ENCODE peak calls at places on chromosome 12, in five cellular contexts. P is GM23248, D is GM23338, A is PC-3, B is osteoblast. U is an unnamed sample. For H3K4me1, the result is how much of the 10 kb centered on the place peaks cover.

GRCh38 chr12:65923228-65923627 is 98.9 kb downstream of the HMGA2 start:
- DNase-seq in P (no peak), D (no peak), A (no peak), B (no peak), U (peak)

GRCh38 chr12:57241556-57242310 is 9.3 kb downstream of the STAC3 start:
- DNase-seq in P (peak), D (peak), A (no peak), B (peak), U (peak)

GRCh38 chr12:2287151-2287550 is 234.4 kb downstream of the CACNA1C start:
- DNase-seq in P (peak), D (no peak), A (no peak), B (no peak), U (no peak)

GRCh38 chr12:54360717-54361456 is 3.4 kb downstream of the GPR84 start:
- DNase-seq in P (peak), D (peak), A (peak), B (peak), U (peak)

GRCh38 chr12:21526721-21527345 is 737 bp downstream of the SPX start:
- DNase-seq in P (no peak), D (peak), A (no peak), B (no peak), U (peak)

GRCh38 chr12:126093911-126094310 is 1028.7 kb downstream of the AACS start:
- DNase-seq in P (peak), D (peak), A (peak), B (no peak), U (no peak)

GRCh38 chr12:59596232-59597143 is 659 bp downstream of the SLC16A7 start:
- DNase-seq in P (peak), D (peak), A (peak), B (peak), U (peak)

GRCh38 chr12:32549675-32550079 is 129.4 kb upstream of the DNM1L start:
- DNase-seq in P (peak), D (peak), A (no peak), B (peak), U (no peak)

GRCh38 chr12:104352106-104352713 is 48.7 kb downstream of the EID3 start:
- DNase-seq in P (peak), D (no peak), A (no peak), B (peak), U (no peak)

GRCh38 chr12:76029982-76030377 is 1.6 kb downstream of the PHLDA1 start:
- DNase-seq in P (peak), D (peak), A (peak), B (peak), U (peak)

GRCh38 chr12:10503460-10503859 is 2.2 kb upstream of the EIF2S3B start:
- DNase-seq in P (no peak), D (no peak), A (no peak), B (no peak), U (no peak)

GRCh38 chr12:112169966-112170365 is 44.6 kb downstream of the TRAFD1 start:
- DNase-seq in P (no peak), D (no peak), A (no peak), B (no peak), U (no peak)

GRCh38 chr12:122022393-122023338 is 982 bp downstream of the BCL7A start:
- DNase-seq in P (peak), D (peak), A (peak), B (peak), U (peak)

GRCh38 chr12:130956456-130957303 is 3.0 kb downstream of the ADGRD1 start:
- DNase-seq in P (no peak), D (no peak), A (no peak), B (no peak), U (no peak)

GRCh38 chr12:128323115-128323514 is 56.1 kb downstream of the TMEM132C start:
- DNase-seq in P (no peak), D (no peak), A (no peak), B (no peak), U (no peak)

GRCh38 chr12:127355061-127355820 is 911.7 kb upstream of the TMEM132C start:
- DNase-seq in P (peak), D (peak), A (peak), B (peak), U (peak)

DNA sequence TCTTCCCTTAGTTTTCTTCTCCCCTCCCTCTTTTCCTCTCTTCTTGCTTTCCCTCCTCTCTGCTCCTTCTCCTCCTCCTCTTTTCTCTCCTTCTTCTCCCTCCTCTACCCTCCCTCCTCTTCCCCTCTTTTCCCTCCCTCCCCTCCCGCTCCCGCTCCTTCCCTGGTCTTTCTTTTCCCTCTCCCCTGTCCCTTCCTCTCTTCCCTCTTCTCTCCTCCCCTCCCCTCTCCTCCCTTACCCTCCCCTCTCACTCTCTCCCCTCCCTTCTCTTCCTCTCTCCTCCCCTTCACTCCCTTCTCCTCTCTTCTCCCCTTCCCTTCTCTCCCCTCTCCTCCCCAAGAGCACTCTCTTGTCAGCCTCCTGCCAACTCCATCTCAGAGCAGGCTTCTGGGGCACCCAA is 17.4 kb upstream of the FBXO21 start:
- DNase-seq in P (no peak), D (no peak), A (no peak), B (no peak), U (no peak)
- H2AFZ ChIP-seq in P (no peak), D (no peak), A (no peak), B (no peak), U (no peak)

GRCh38 chr12:12613334-12613733 is 1.7 kb downstream of the CREBL2 start:
- DNase-seq in P (peak), D (no peak), A (peak), B (no peak), U (no peak)
- H3K4me3 ChIP-seq in P (peak), D (peak), A (peak), B (peak), U (peak)

GRCh38 chr12:15152864-15153263 is 68.4 kb downstream of the RERG start:
- DNase-seq in P (peak), D (no peak), A (peak), B (no peak), U (no peak)
- H3K4me1 ChIP-seq in P (under half), D (under half), A (under half), B (under half), U (under half)

GRCh38 chr12:124637586-124637985 is 70.2 kb upstream of the NCOR2 start:
- DNase-seq in P (no peak), D (no peak), A (peak), B (no peak), U (no peak)

GRCh38 chr12:124639407-124639806 is 72.0 kb upstream of the NCOR2 start:
- DNase-seq in P (no peak), D (no peak), A (no peak), B (peak), U (no peak)

GRCh38 chr12:124641591-124641990 is 74.2 kb upstream of the NCOR2 start:
- DNase-seq in P (no peak), D (no peak), A (no peak), B (no peak), U (no peak)

GRCh38 chr12:124642105-124642504 is 74.7 kb upstream of the NCOR2 start:
- DNase-seq in P (no peak), D (no peak), A (no peak), B (no peak), U (no peak)

GRCh38 chr12:124640096-124640495 is 72.7 kb upstream of the NCOR2 start:
- DNase-seq in P (peak), D (no peak), A (peak), B (peak), U (no peak)
- H2AFZ ChIP-seq in P (no peak), D (no peak), A (no peak), B (peak), U (no peak)

DNA sequence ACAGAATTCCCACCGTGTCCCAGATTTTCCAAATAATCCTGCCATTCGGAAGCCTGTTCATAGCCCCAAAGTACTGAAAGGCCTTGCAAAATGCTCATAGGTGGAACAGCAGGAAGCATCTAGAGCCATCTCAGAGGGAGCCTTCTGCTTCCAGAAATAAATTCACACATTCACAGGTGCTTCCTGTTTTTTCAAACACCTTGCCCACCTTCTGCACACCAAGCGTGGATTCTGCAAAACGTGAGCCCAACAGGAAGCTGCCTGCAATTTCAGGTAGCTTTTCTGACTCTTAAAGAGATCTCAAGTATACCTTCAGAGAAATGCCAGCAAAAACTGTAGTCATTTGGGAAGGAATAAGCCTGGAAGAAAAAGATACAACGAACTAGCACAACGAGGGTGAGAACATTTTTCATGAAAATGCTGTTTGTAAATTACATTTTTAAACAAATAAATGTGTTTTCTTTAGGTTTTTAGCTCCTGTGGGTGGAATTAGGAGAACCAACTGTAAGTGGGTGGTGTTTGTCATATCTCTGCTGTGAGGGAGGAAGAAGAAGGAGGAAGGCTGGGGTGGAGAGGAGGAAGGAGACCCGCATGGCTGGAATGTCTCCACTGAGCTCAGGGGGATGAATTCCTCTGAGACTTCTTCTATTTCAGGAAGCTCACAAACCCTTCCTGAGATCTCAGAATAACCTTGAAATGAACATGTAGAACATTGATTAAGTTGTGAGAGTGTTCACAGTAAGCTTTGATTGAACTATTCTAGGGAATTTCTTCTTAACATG is at the start of gene IFNG-AS1:
- DNase-seq in P (no peak), D (no peak), A (no peak), B (no peak), U (peak)
- H3K4me3 ChIP-seq in P (no peak), D (no peak), A (no peak), B (no peak), U (peak)

GRCh38 chr12:64685605-64686004 is 73.6 kb downstream of the GNS start:
- DNase-seq in P (no peak), D (no peak), A (no peak), B (no peak), U (no peak)
- H3K4me1 ChIP-seq in P (under half), D (under half), A (under half), B (under half), U (under half)

U was measured in Karpas-422.